ENCODE peak calls at places on chromosomes 4 and X, in ten cellular contexts. K, J, D, E, H, G, X, M, T and P are unnamed samples.

GRCh38 chr4:151324449-151325319 is 721 bp downstream of the SH3D19 start:
- DNase-seq in K (peak; percentile 64), M (peak; percentile 90), G (no peak), T (peak; percentile 71), E (peak; percentile 68), D (peak; percentile 52), J (peak; percentile 55), X (no peak), H (peak; percentile 99), P (no peak)

GRCh38 chrX:133921764-133922389 is 63.5 kb downstream of the GPC3 start:
- DNase-seq in K (peak; percentile 16), H (peak; percentile 19), E (peak; percentile 1), G (peak; percentile 13), J (peak; percentile 75), X (no peak), D (peak; percentile 7), T (peak; percentile 68), M (peak; percentile 50), P (peak; percentile 30)

GRCh38 chrX:11533211-11533651 is 132.5 kb downstream of the ARHGAP6 start:
- DNase-seq in D (peak; percentile 22), J (no peak), E (peak; percentile 67), G (peak; percentile 56), H (peak; percentile 68), T (no peak), K (peak; percentile 60), M (peak; percentile 65), X (peak; percentile 61), P (peak; percentile 73)

GRCh38 chrX:150256297-150256650 is 106.8 kb upstream of the MAMLD1 start:
- DNase-seq in J (no peak), H (no peak), G (no peak), D (no peak), M (no peak), T (no peak), K (no peak), E (no peak), X (no peak), P (no peak)

GRCh38 chrX:10119399-10119990 is 37.3 kb upstream of the CLCN4 start:
- DNase-seq in M (peak; percentile 73), J (peak; percentile 27), G (peak; percentile 49), T (peak; percentile 60), E (peak; percentile 81), K (peak; percentile 76), D (peak; percentile 34), X (peak; percentile 73), H (peak; percentile 64), P (peak; percentile 84)

GRCh38 chr4:70613893-70614572 is 14.5 kb upstream of the ENAM start:
- DNase-seq in M (no peak), J (no peak), E (no peak), G (no peak), H (no peak), X (no peak), T (no peak), K (no peak), D (no peak), P (no peak)

GRCh38 chrX:9351112-9351511 is 113.7 kb upstream of the TBL1X start:
- DNase-seq in T (no peak), H (no peak), J (no peak), K (no peak), G (no peak), D (no peak), M (no peak), X (no peak), E (no peak), P (no peak)

GRCh38 chrX:8755116-8755515 is 23.2 kb upstream of the ANOS1 start:
- DNase-seq in T (no peak), K (no peak), J (peak; percentile 43), M (no peak), D (no peak), H (no peak), G (peak; percentile 8), E (no peak), X (no peak), P (peak; percentile 38)

GRCh38 chr4:20195071-20195885 is 56.4 kb upstream of the SLIT2 start:
- DNase-seq in K (no peak), D (no peak), H (no peak), X (no peak), E (peak; percentile 7), T (no peak), G (no peak), J (no peak), M (no peak), P (peak; percentile 16)

GRCh38 chr4:18033111-18034085 is 11.8 kb upstream of the LCORL start:
- DNase-seq in M (no peak), T (no peak), K (no peak), H (no peak), J (no peak), X (no peak), D (no peak), G (no peak), E (no peak), P (peak; percentile 55)

GRCh38 chr4:95288552-95288951 is 260.2 kb downstream of the UNC5C start:
- DNase-seq in K (no peak), D (no peak), T (no peak), E (no peak), J (no peak), X (no peak), H (no peak), G (no peak), M (no peak), P (no peak)

GRCh38 chr4:95293014-95293413 is 255.8 kb downstream of the UNC5C start:
- DNase-seq in K (no peak), H (no peak), M (no peak), X (no peak), E (peak; percentile 72), G (no peak), J (no peak), D (no peak), T (no peak), P (no peak)

GRCh38 chr4:95290702-95291101 is 258.1 kb downstream of the UNC5C start:
- DNase-seq in K (no peak), D (no peak), M (no peak), T (no peak), X (no peak), E (no peak), G (no peak), J (no peak), H (no peak), P (no peak)

GRCh38 chr4:95285797-95286196 is 263.0 kb downstream of the UNC5C start:
- DNase-seq in H (no peak), M (no peak), D (no peak), E (no peak), K (no peak), G (no peak), T (no peak), J (no peak), X (no peak), P (no peak)

DNA sequence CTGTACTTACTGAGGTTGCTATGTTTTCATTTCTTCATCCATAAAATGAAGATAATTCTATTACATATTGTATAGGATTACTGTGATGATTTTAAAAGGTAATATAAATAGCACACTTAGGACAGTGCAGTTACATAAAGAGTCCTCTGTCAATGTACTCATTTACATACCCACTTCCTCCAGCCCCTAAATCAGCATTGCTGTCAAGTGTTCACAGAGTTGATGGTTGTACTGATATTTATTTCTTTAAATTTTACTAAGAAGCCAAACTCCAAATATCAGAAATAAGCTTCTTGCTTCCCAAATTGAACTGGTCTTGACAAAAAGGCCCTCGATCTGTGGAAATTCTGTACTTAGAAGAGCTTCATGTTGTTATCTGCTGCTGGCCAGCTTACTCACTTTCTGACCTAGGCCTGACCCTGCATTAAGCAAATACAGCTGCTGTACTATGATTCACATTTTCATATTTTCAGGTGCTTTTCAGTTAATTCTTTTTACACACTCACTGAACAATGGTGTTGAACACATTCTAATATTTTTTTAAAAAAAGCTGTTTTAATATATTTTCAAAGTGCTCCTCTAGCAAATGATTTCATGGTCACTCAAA is 259.6 kb downstream of the UNC5C start:
- DNase-seq in G (peak; percentile 58), M (no peak), E (peak; percentile 92), D (no peak), K (no peak), J (no peak), H (no peak), T (no peak), X (no peak), P (no peak)
- TF ChIP-seq MAX in G (no peak), M (no peak), E (no peak), D (no peak), K (no peak), J (no peak), H (no peak), T (no peak), X (no peak), P (no peak)

GRCh38 chr4:187208641-187209040 is 485.0 kb upstream of the FAT1 start:
- DNase-seq in D (no peak), K (no peak), J (no peak), E (no peak), X (no peak), T (no peak), G (no peak), M (no peak), H (peak; percentile 4), P (no peak)

GRCh38 chr4:187209921-187210613 is 486.4 kb upstream of the FAT1 start:
- DNase-seq in X (no peak), T (no peak), G (no peak), K (no peak), J (no peak), M (no peak), H (no peak), D (no peak), E (no peak), P (no peak)

GRCh38 chr4:187207931-187208330 is 484.3 kb upstream of the FAT1 start:
- DNase-seq in K (no peak), M (no peak), H (no peak), D (no peak), E (no peak), J (no peak), X (no peak), G (no peak), T (no peak), P (no peak)

GRCh38 chr4:187204389-187204920 is 480.8 kb upstream of the FAT1 start:
- DNase-seq in G (no peak), M (no peak), X (no peak), T (no peak), K (no peak), D (no peak), H (peak; percentile 71), J (no peak), E (no peak), P (no peak)
- TF ChIP-seq MAX in G (no peak), M (no peak), X (no peak), T (no peak), K (no peak), D (no peak), H (no peak), J (no peak), E (no peak), P (no peak)

GRCh38 chr4:140234697-140235060 is 80.7 kb upstream of the MAML3 start:
- DNase-seq in E (no peak), X (no peak), G (no peak), T (no peak), K (no peak), J (no peak), M (no peak), H (no peak), D (no peak), P (no peak)
- TF ChIP-seq MAX in E (no peak), X (no peak), G (no peak), T (no peak), K (no peak), J (no peak), M (no peak), H (no peak), D (no peak), P (no peak)

DNA sequence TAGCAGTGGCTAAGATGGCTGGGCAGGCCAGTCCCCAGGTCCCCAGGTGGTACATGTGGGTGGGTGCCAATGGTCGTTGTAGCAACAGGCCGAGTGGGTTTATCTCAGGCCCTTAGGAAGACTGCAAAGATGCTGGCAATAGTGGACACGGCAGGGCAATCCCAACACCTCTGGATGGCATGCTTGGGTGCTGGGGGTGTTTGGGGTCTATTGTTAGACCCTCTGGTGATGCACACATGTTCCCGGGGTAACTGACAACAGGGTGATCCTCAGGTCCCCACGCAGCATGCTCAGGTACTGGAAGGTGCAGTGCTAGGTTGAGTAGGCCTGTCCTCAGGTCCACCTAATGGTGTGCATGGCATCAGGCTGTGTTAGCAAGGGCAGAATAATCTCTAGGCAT is 267.5 kb downstream of the ANKRD50 start:
- DNase-seq in E (no peak), T (no peak), H (no peak), J (no peak), D (no peak), X (no peak), G (no peak), K (no peak), M (no peak), P (no peak)
- TF ChIP-seq MAX in E (no peak), T (no peak), H (no peak), J (no peak), D (no peak), X (no peak), G (no peak), K (no peak), M (no peak), P (no peak)